ENCODE peak calls at places on chromosomes 2 and 18, in ten cellular contexts. S is Panc1, I is thoracic aorta, O is A549, Y is BE2C, A is HFFc6, R is astrocyte, N is B cell, Q is cardiac fibroblast, Z is mammary epithelial cell. L is an unnamed sample.

GRCh38 chr18:46098616-46098933 is 479 bp upstream of the ATP5F1A start:
- DNase-seq in I (no peak), A (no peak), O (no peak), R (no peak), N (no peak), Z (no peak), S (no peak), Q (no peak), Y (no peak), L (no peak)

GRCh38 chr2:28101123-28101522 is 210.6 kb downstream of the BABAM2 start:
- DNase-seq in Z (peak), N (no peak), O (no peak), Y (no peak), I (no peak), S (no peak), Q (no peak), A (no peak), R (no peak), L (no peak)

GRCh38 chr2:37653805-37654378 is 17.6 kb downstream of the CDC42EP3 start:
- DNase-seq in Z (peak), Y (no peak), A (no peak), S (no peak), O (no peak), I (no peak), Q (no peak), N (peak), R (no peak), L (no peak)

GRCh38 chr2:8053241-8053640 is 628.6 kb upstream of the ID2 start:
- DNase-seq in I (no peak), S (no peak), Z (no peak), Y (no peak), N (no peak), Q (no peak), R (peak), O (no peak), A (no peak), L (no peak)

GRCh38 chr2:235314371-235314915 is 179.4 kb upstream of the AGAP1 start:
- DNase-seq in Z (no peak), A (no peak), R (peak), Y (peak), Q (no peak), O (no peak), N (no peak), I (no peak), S (no peak), L (no peak)

GRCh38 chr2:189566046-189566445 is 14.5 kb downstream of the SLC40A1 start:
- DNase-seq in Y (no peak), N (no peak), A (no peak), I (no peak), Q (peak), R (no peak), Z (no peak), O (no peak), S (no peak), L (no peak)

GRCh38 chr2:72833084-72833714 is 7.4 kb upstream of the EXOC6B start:
- DNase-seq in Y (no peak), A (no peak), S (no peak), O (no peak), I (no peak), R (no peak), Z (no peak), N (no peak), Q (no peak), L (no peak)

GRCh38 chr2:138249207-138249606 is 252.4 kb upstream of the SPOPL start:
- DNase-seq in Q (no peak), I (no peak), Y (no peak), N (no peak), A (no peak), R (no peak), S (no peak), O (no peak), Z (no peak), L (no peak)

GRCh38 chr2:227308784-227309183 is 16.3 kb upstream of the MFF start:
- DNase-seq in R (peak), I (no peak), Q (peak), Y (no peak), N (no peak), S (no peak), O (no peak), A (no peak), Z (peak), L (no peak)

GRCh38 chr18:52254367-52254766 is 85.6 kb upstream of the DCC start:
- DNase-seq in S (no peak), R (no peak), A (no peak), Q (no peak), O (no peak), Y (no peak), I (no peak), Z (peak), N (no peak), L (no peak)

GRCh38 chr18:74840492-74841167 is 243.0 kb downstream of the ZNF407 start:
- DNase-seq in R (peak), A (peak), N (no peak), Z (peak), Y (no peak), S (peak), O (peak), Q (peak), I (no peak), L (no peak)

GRCh38 chr2:173981520-173981919 is 16.3 kb upstream of the SP3 start:
- DNase-seq in Q (no peak), A (no peak), N (no peak), Z (no peak), I (no peak), R (no peak), O (no peak), S (no peak), Y (no peak), L (no peak)

GRCh38 chr2:70686577-70687460 is 81.2 kb downstream of the ADD2 start:
- DNase-seq in Y (peak), I (no peak), R (peak), N (peak), Q (peak), A (peak), Z (peak), O (peak), S (no peak), L (peak)
- TF ChIP-seq CTCF in Y (peak), I (no peak), R (peak), N (no peak), Q (peak), A (peak), Z (peak), O (peak), S (no peak), L (peak)

GRCh38 chr18:35776481-35776880 is 194.9 kb downstream of the GALNT1 start:
- DNase-seq in Z (no peak), S (no peak), A (peak), Y (no peak), Q (no peak), N (no peak), O (no peak), I (no peak), R (no peak), L (no peak)

GRCh38 chr18:35780937-35781336 is 191.5 kb upstream of the RMP24 start:
- DNase-seq in S (no peak), N (no peak), A (no peak), O (no peak), Y (no peak), I (no peak), Z (no peak), R (no peak), Q (no peak), L (no peak)

GRCh38 chr18:35775887-35776286 is 194.3 kb downstream of the GALNT1 start:
- DNase-seq in N (no peak), Q (no peak), R (peak), Z (peak), A (no peak), Y (no peak), S (no peak), I (no peak), O (no peak), L (no peak)

GRCh38 chr18:35778850-35779634 is 193.4 kb upstream of the RMP24 start:
- DNase-seq in O (no peak), R (no peak), Z (no peak), Q (no peak), S (no peak), N (no peak), I (no peak), A (no peak), Y (no peak), L (no peak)

DNA sequence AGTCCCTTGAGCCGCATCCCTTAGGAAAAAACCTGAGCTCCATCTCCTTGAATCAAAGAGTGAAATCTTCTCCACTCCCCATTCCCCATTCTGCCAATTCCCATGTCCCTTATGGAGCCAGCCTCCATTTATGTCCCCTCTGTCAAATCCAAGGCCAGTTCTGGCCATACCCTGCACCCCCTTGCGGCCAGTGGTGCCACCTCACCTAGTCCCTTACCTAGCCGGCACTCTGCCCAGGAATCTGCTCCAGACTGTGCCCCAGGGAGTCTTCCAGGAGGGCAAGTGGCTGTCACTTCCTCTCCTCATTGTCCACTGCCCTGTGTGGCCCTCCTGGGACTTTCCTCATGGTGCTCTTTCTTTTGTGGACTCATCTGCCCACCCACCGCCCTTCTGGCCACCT is 195.4 kb upstream of the RMP24 start:
- DNase-seq in Z (no peak), O (peak), N (no peak), Q (no peak), Y (peak), R (no peak), I (no peak), S (no peak), A (no peak), L (peak)
- TF ChIP-seq CTCF in Z (no peak), O (no peak), N (no peak), Q (no peak), Y (peak), R (no peak), I (no peak), S (peak), A (peak), L (no peak)

DNA sequence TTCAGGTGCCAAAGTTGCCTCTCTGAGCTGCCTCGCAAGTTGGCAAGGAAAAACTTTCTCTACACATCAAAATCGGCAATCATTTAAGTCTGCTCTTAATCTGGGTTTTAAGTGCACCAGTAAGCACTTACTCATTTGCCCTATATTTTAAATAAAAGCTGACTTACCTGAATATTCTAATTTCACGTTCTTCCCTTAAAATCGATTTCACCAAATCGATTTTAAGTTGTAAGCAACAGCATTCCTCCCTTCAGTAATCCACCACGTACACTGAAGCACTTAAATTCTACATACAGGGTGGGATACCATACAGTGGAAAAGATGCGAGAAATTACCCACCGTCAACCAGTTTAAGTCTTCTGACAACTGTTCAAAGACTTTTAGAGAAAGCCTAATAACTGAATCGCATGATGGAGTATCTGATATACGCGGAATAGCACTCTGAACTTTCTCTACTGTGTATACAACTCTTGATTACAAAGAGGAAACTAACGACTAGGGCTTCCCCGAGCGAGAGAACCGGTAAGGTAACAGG is 1.6 kb downstream of the PPP3R1 start:
- DNase-seq in I (no peak), A (no peak), R (no peak), Y (no peak), O (no peak), N (peak), S (no peak), Z (no peak), Q (no peak), L (no peak)
- TF ChIP-seq CTCF in I (no peak), A (no peak), R (no peak), Y (no peak), O (no peak), N (no peak), S (no peak), Z (no peak), Q (no peak), L (no peak)

DNA sequence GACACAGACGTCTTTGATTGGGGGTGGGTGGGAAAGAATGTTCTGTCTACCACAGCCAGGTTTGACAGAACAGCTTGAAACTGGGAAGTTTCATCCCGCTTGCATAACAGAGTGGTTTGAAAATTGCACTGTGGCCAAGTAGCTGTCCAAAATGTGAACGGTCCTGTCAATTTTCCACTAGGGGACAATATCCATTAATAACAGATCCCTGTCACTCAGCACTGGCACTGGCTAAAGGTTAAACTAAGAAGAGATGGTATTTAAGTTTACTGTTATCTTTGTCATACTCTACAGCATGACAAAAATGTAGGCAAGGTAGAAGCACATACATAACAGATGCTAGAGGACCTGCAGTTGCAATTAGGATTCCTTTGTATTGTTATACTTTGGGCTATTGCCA is 55.6 kb upstream of the ACMSD start:
- DNase-seq in I (no peak), S (no peak), Q (peak), N (no peak), Y (no peak), R (no peak), Z (peak), O (no peak), A (peak), L (no peak)
- TF ChIP-seq CTCF in I (no peak), S (peak), Q (peak), N (peak), Y (no peak), R (peak), Z (peak), O (no peak), A (peak), L (no peak)

GRCh38 chr2:20189299-20189931 is 35.5 kb downstream of the SDC1 start:
- DNase-seq in S (no peak), I (no peak), Q (no peak), N (no peak), Z (no peak), Y (no peak), O (no peak), A (no peak), R (no peak), L (no peak)

GRCh38 chr2:20191714-20192569 is 33.0 kb downstream of the SDC1 start:
- DNase-seq in I (no peak), S (no peak), Q (no peak), O (no peak), Z (no peak), N (no peak), Y (no peak), R (no peak), A (no peak), L (no peak)

GRCh38 chr2:20190170-20190569 is 34.8 kb downstream of the SDC1 start:
- DNase-seq in N (no peak), I (no peak), Y (no peak), A (no peak), S (no peak), R (no peak), Z (no peak), O (no peak), Q (no peak), L (no peak)

GRCh38 chr2:20192781-20193180 is 32.1 kb downstream of the SDC1 start:
- DNase-seq in Z (no peak), R (no peak), Y (no peak), A (no peak), S (no peak), N (no peak), Q (no peak), O (no peak), I (no peak), L (no peak)

GRCh38 chr2:20190862-20191713 is 33.8 kb downstream of the SDC1 start:
- DNase-seq in Y (peak), Z (no peak), O (peak), A (no peak), N (no peak), R (peak), Q (peak), S (no peak), I (no peak), L (peak)
- TF ChIP-seq CTCF in Y (peak), Z (peak), O (peak), A (no peak), N (no peak), R (peak), Q (peak), S (no peak), I (no peak), L (peak)

GRCh38 chr18:13103366-13103765 is 112.2 kb downstream of the CEP192 start:
- DNase-seq in S (no peak), R (no peak), I (no peak), Q (no peak), O (no peak), Z (no peak), Y (no peak), A (no peak), N (no peak), L (no peak)
- TF ChIP-seq CTCF in S (peak), R (no peak), I (no peak), Q (peak), O (no peak), Z (peak), Y (peak), A (peak), N (peak), L (peak)

GRCh38 chr2:55616509-55617159 is 788 bp downstream of the PPP4R3B start:
- DNase-seq in Z (peak), I (no peak), Y (peak), O (peak), S (no peak), Q (peak), A (peak), R (peak), N (peak), L (peak)
- TF ChIP-seq CTCF in Z (no peak), I (no peak), Y (no peak), O (no peak), S (no peak), Q (no peak), A (no peak), R (no peak), N (no peak), L (no peak)

GRCh38 chr2:111692311-111692710 is 191.7 kb downstream of the ANAPC1 start:
- DNase-seq in A (no peak), S (no peak), O (no peak), Z (no peak), N (no peak), I (no peak), Q (no peak), R (no peak), Y (no peak), L (no peak)
- TF ChIP-seq CTCF in A (peak), S (no peak), O (no peak), Z (peak), N (no peak), I (no peak), Q (no peak), R (no peak), Y (peak), L (no peak)

GRCh38 chr2:57720728-57721627 is 325.6 kb upstream of the VRK2 start:
- DNase-seq in O (peak), Z (peak), S (peak), I (no peak), Y (peak), R (peak), Q (peak), A (peak), N (peak), L (peak)
- TF ChIP-seq CTCF in O (peak), Z (peak), S (peak), I (peak), Y (peak), R (peak), Q (peak), A (peak), N (peak), L (peak)